ENCODE peak calls at places on chromosomes 7 and 10, in six cellular contexts. P is cardiac muscle cell, K is left ventricle myocardium inferior, J is keratinocyte, W is fibroblast of lung, I is tibial artery. F is an unnamed sample. For H3K27me3, the result is how much of the 10 kb centered on the place peaks cover.

GRCh38 chr7:64544010-64544409 is 18.9 kb downstream of the ZNF680 start:
- DNase-seq in I (no peak), W (no peak), P (no peak), K (no peak), J (no peak), F (no peak)

GRCh38 chr10:132973903-132974241 is 31.5 kb upstream of the CFAP46 start:
- DNase-seq in J (no peak), I (peak), K (no peak), P (no peak), W (no peak), F (no peak)

GRCh38 chr10:96352587-96352986 is 6.2 kb downstream of the OPALIN start:
- DNase-seq in K (no peak), I (no peak), J (no peak), W (no peak), P (no peak), F (no peak)

GRCh38 chr7:90625562-90625961 is 29.4 kb downstream of the CDK14 start:
- DNase-seq in K (peak), J (no peak), W (peak), P (peak), I (peak), F (no peak)

GRCh38 chr10:26755443-26755903 is 58.0 kb downstream of the PDSS1 start:
- DNase-seq in P (no peak), W (peak), J (peak), K (no peak), I (no peak), F (no peak)

GRCh38 chr7:79604841-79605240 is 151.4 kb upstream of the MAGI2 start:
- DNase-seq in W (no peak), P (no peak), I (no peak), J (no peak), K (no peak), F (no peak)

GRCh38 chr10:96470108-96470743 is 43.5 kb downstream of the TLL2 start:
- DNase-seq in K (no peak), W (peak), J (no peak), I (no peak), P (peak), F (peak)

GRCh38 chr10:124280916-124281315 is 137.8 kb downstream of the OAT start:
- DNase-seq in K (no peak), W (no peak), J (no peak), P (no peak), I (no peak), F (no peak)

GRCh38 chr7:36300696-36301350 is 88.8 kb upstream of the ANLN start:
- DNase-seq in P (no peak), J (no peak), W (no peak), K (no peak), I (no peak), F (no peak)

GRCh38 chr7:106679153-106679931 is 18.4 kb upstream of the CCDC71L start:
- DNase-seq in I (no peak), P (peak), J (no peak), W (peak), K (no peak), F (no peak)

GRCh38 chr10:123913688-123914268 is 22.2 kb upstream of the CPXM2 start:
- DNase-seq in K (no peak), I (peak), J (no peak), P (no peak), W (no peak), F (no peak)

GRCh38 chr7:57178768-57179139 is 46.5 kb upstream of the ZNF479 start:
- DNase-seq in P (no peak), J (no peak), W (no peak), I (no peak), K (no peak), F (no peak)

GRCh38 chr7:45923290-45923689 is 2.2 kb upstream of the IGFBP3 start:
- DNase-seq in K (peak), J (no peak), I (peak), W (peak), P (peak), F (peak)

GRCh38 chr10:78913219-78914059 is 155.3 kb upstream of the ZMIZ1 start:
- DNase-seq in J (no peak), K (no peak), P (no peak), W (no peak), I (no peak), F (peak)

GRCh38 chr7:34357068-34357467 is 300.9 kb upstream of the NPSR1 start:
- DNase-seq in J (no peak), I (no peak), K (no peak), P (no peak), W (no peak), F (no peak)

GRCh38 chr10:90871279-90871760 is 454 bp upstream of the RPP30 start:
- DNase-seq in I (no peak), W (peak), J (no peak), P (peak), K (no peak), F (peak)

GRCh38 chr7:105602325-105603305 is 21.3 kb upstream of the EFCAB10 start:
- DNase-seq in I (no peak), J (no peak), K (no peak), P (no peak), W (peak), F (no peak)

GRCh38 chr10:126247454-126247975 is 140.8 kb downstream of the ADAM12 start:
- DNase-seq in J (peak), I (peak), P (peak), K (peak), W (peak), F (no peak)
- H3K27ac ChIP-seq in J (peak), I (peak), P (no peak), K (peak), W (peak), F (no peak)

GRCh38 chr7:142030294-142030693 is 34.6 kb downstream of the MGAM start:
- DNase-seq in J (no peak), I (no peak), W (no peak), K (no peak), P (no peak), F (no peak)
- TF ChIP-seq CTCF in J (peak), I (no peak), W (no peak), K (no peak), P (no peak), F (no peak)

GRCh38 chr10:100670828-100671479 is 74.4 kb upstream of the PAX2 start:
- DNase-seq in W (no peak), K (no peak), I (no peak), P (peak), J (no peak), F (peak)
- H3K27me3 ChIP-seq in W (under half), K (half or more), I (under half), P (half or more), J (half or more), F (half or more)

DNA sequence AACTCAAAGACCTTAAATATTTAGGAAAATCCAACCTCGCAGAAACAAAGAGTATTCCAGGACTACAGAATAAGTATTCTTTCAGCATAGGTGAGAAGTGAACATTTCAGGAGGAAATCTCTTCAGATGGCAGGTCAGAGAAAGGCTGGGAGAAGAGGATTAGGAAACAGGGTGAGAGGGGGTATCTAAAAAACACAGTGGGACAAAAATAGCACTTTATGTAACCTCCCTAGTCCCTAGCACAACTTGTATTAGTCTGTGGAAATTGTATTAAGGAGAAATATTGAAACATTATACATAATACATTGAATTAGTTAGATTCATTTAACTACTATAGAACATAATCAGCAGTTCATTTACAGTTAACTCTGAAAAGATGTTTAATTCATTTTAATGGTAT is 192.3 kb downstream of the CACNB2 start:
- DNase-seq in P (peak), K (no peak), W (no peak), I (no peak), J (no peak), F (no peak)
- H3K27ac ChIP-seq in P (peak), K (peak), W (no peak), I (no peak), J (no peak), F (no peak)

GRCh38 chr7:3162286-3162685 is 118.6 kb upstream of the CARD11 start:
- DNase-seq in W (peak), P (no peak), I (no peak), K (no peak), J (no peak), F (no peak)
- TF ChIP-seq CTCF in W (no peak), P (peak), I (no peak), K (peak), J (no peak), F (no peak)

GRCh38 chr10:49689882-49690510 is 10.5 kb downstream of the C10orf53 start:
- DNase-seq in K (no peak), P (no peak), W (no peak), J (no peak), I (no peak), F (no peak)
- H3K27me3 ChIP-seq in K (half or more), P (half or more), W (under half), J (under half), I (under half), F (under half)

GRCh38 chr7:128017880-128018845 is 13.1 kb downstream of the LRRC4 start:
- DNase-seq in J (no peak), P (no peak), W (no peak), I (no peak), K (no peak), F (no peak)
- H3K27ac ChIP-seq in J (no peak), P (no peak), W (no peak), I (no peak), K (no peak), F (peak)

GRCh38 chr10:76901701-76902100 is 735.9 kb downstream of the KCNMA1 start:
- DNase-seq in P (no peak), W (no peak), I (no peak), K (no peak), J (no peak), F (no peak)

GRCh38 chr10:76906221-76906620 is 731.4 kb downstream of the KCNMA1 start:
- DNase-seq in K (no peak), J (no peak), I (no peak), W (no peak), P (no peak), F (no peak)

GRCh38 chr10:76903387-76903786 is 734.2 kb downstream of the KCNMA1 start:
- DNase-seq in K (no peak), W (no peak), P (no peak), I (no peak), J (no peak), F (no peak)

GRCh38 chr10:76905251-76905650 is 732.4 kb downstream of the KCNMA1 start:
- DNase-seq in J (no peak), K (no peak), P (no peak), W (no peak), I (no peak), F (no peak)

GRCh38 chr10:76902949-76903348 is 734.7 kb downstream of the KCNMA1 start:
- DNase-seq in W (peak), J (no peak), K (peak), I (no peak), P (peak), F (no peak)
- TF ChIP-seq CTCF in W (no peak), J (no peak), K (peak), I (no peak), P (peak), F (no peak)

GRCh38 chr7:150981644-150982043 is 3.5 kb upstream of the KCNH2 start:
- DNase-seq in J (no peak), K (no peak), W (no peak), P (no peak), I (no peak), F (no peak)
- H3K27me3 ChIP-seq in J (under half), K (half or more), W (under half), P (under half), I (under half), F (under half)

GRCh38 chr7:108097703-108098102 is 32.5 kb downstream of the LAMB4 start:
- DNase-seq in P (no peak), J (no peak), I (no peak), W (no peak), K (no peak), F (no peak)
- H3K27ac ChIP-seq in P (no peak), J (no peak), I (no peak), W (no peak), K (no peak), F (no peak)

F was measured in dorsolateral prefrontal cortex.